ENCODE peak calls at places on chromosome 17, in four cellular contexts. D is cardiac muscle cell, L is tibial nerve, B is right cardiac atrium. C is an unnamed sample.
A peak's percentile ranks its signal among the peaks of the same experiment; 100 is the strongest.

GRCh38 chr17:41985919-41986318 is 19.3 kb downstream of the CNP start:
- DNase-seq in D (no peak), L (no peak), B (no peak), C (no peak)

GRCh38 chr17:19747829-19748806 is at the start of gene ALDH3A1:
- DNase-seq in D (no peak), L (no peak), B (peak; percentile 41), C (no peak)

GRCh38 chr17:71327376-71328059 is 793.3 kb upstream of the SOX9 start:
- DNase-seq in D (no peak), L (no peak), B (no peak), C (no peak)

GRCh38 chr17:50132104-50132794 is 2.3 kb upstream of the SAMD14 start:
- DNase-seq in D (no peak), L (no peak), B (peak; percentile 16), C (no peak)

GRCh38 chr17:45986056-45986455 is 13.0 kb upstream of the STH start:
- DNase-seq in D (no peak), L (no peak), B (no peak), C (no peak)

GRCh38 chr17:2398655-2399571 is 1.9 kb downstream of the MNT start:
- DNase-seq in D (peak; percentile 81), L (peak; percentile 49), B (peak; percentile 81), C (peak; percentile 61)

GRCh38 chr17:19000531-19001011 is 4.0 kb downstream of the FAM83G start:
- DNase-seq in D (no peak), L (no peak), B (peak; percentile 68), C (no peak)

GRCh38 chr17:61834610-61835009 is 28.7 kb downstream of the BRIP1 start:
- DNase-seq in D (no peak), L (no peak), B (no peak), C (no peak)

GRCh38 chr17:8122391-8122922 is 1.4 kb downstream of the HES7 start:
- DNase-seq in D (peak; percentile 18), L (no peak), B (peak; percentile 67), C (no peak)

GRCh38 chr17:17569691-17570090 is 21.8 kb downstream of the PEMT start:
- DNase-seq in D (no peak), L (no peak), B (peak; percentile 74), C (no peak)

GRCh38 chr17:49872776-49873377 is 25.0 kb upstream of the TAC4 start:
- DNase-seq in D (no peak), L (no peak), B (no peak), C (no peak)

GRCh38 chr17:40352779-40353394 is 11.7 kb downstream of the GJD3 start:
- DNase-seq in D (no peak), L (no peak), B (no peak), C (no peak)

GRCh38 chr17:81432873-81433451 is 37.7 kb downstream of the BAHCC1 start:
- DNase-seq in D (no peak), L (no peak), B (no peak), C (no peak)

GRCh38 chr17:59706900-59707181 is 389 bp downstream of the PTRH2 start:
- DNase-seq in D (no peak), L (no peak), B (peak; percentile 46), C (no peak)

GRCh38 chr17:70702683-70703255 is 533.4 kb downstream of the KCNJ2 start:
- DNase-seq in D (no peak), L (no peak), B (no peak), C (no peak)

GRCh38 chr17:19331134-19331533 is 31.4 kb downstream of the B9D1 start:
- DNase-seq in D (no peak), L (no peak), B (no peak), C (no peak)

GRCh38 chr17:50211249-50212120 is 10.1 kb upstream of the COL1A1 start:
- DNase-seq in D (no peak), L (peak; percentile 12), B (no peak), C (no peak)

GRCh38 chr17:60524463-60525346 is 1.3 kb downstream of the APPBP2 start:
- DNase-seq in D (peak; percentile 3), L (no peak), B (no peak), C (no peak)

GRCh38 chr17:62070900-62071299 is 5.8 kb upstream of the MED13 start:
- DNase-seq in D (no peak), L (no peak), B (no peak), C (no peak)

GRCh38 chr17:77828749-77829539 is 129.6 kb upstream of the TNRC6C start:
- DNase-seq in D (no peak), L (no peak), B (no peak), C (no peak)

GRCh38 chr17:4232168-4232813 is 31.5 kb downstream of the ANKFY1 start:
- DNase-seq in D (no peak), L (no peak), B (no peak), C (no peak)

GRCh38 chr17:83199500-83200201 is 120.2 kb downstream of the METRNL start:
- DNase-seq in D (no peak), L (peak; percentile 21), B (peak; percentile 82), C (peak; percentile 49)

DNA sequence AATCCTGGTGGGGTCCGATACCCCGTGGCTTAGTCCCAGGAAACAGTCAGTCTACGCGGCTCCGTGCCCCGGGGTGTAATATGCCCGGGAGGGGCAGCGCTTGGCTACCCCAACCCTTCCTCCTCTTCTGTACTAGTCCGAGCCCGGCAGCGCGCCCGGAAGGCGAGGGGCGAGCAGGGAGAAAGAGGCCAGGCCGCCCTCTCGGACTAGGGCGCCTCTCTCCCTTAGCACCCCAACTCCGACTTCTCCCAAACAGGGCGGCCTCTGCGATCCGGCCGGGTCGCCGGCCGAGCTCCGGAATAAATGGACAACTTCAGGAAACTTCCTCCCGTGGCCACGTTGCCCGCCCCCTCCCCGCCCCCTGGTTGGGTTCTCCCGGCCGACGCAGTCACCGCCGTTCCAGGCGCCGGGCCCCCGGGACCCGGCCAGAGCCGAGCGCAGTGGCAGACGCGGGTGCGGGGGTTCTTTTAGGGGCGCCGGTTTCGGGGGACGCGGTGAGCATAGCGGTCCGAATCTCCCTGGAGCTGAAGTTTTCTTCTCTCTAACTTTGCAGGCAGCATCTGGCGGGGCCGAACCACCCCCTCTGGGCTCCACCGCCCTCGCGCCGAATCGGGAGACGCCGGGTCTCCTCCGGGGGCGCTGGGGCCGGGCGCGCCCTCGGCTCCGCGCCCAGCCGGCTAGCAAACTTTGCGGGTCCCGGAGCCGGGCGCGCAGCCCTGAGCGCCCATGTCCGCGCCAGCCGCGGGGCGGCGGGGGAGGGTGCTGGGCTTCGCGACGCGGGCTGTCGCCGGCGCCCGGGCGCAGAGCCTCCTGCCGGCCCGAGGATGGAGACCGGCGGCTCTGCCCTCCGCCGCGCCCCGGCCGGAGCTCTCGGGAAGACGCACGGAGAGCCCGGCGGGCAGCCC is at the start of gene SDK2:
- DNase-seq in D (peak; percentile 69), L (no peak), B (peak; percentile 73), C (no peak)
- H3K4me3 ChIP-seq in D (peak within 1 kb of the TSS; percentile 80), L (peak within 1 kb of the TSS; percentile 41), B (peak within 1 kb of the TSS; percentile 62), C (peak within 1 kb of the TSS; percentile 62)

GRCh38 chr17:63263053-63263452 is 183.1 kb downstream of the CYB561 start:
- DNase-seq in D (no peak), L (no peak), B (no peak), C (no peak)

GRCh38 chr17:63258785-63259184 is 187.3 kb downstream of the CYB561 start:
- DNase-seq in D (no peak), L (no peak), B (no peak), C (no peak)
- H3K4me3 ChIP-seq in D (no peak overlapping the region), L (no peak overlapping the region), B (no peak overlapping the region), C (no peak overlapping the region)

DNA sequence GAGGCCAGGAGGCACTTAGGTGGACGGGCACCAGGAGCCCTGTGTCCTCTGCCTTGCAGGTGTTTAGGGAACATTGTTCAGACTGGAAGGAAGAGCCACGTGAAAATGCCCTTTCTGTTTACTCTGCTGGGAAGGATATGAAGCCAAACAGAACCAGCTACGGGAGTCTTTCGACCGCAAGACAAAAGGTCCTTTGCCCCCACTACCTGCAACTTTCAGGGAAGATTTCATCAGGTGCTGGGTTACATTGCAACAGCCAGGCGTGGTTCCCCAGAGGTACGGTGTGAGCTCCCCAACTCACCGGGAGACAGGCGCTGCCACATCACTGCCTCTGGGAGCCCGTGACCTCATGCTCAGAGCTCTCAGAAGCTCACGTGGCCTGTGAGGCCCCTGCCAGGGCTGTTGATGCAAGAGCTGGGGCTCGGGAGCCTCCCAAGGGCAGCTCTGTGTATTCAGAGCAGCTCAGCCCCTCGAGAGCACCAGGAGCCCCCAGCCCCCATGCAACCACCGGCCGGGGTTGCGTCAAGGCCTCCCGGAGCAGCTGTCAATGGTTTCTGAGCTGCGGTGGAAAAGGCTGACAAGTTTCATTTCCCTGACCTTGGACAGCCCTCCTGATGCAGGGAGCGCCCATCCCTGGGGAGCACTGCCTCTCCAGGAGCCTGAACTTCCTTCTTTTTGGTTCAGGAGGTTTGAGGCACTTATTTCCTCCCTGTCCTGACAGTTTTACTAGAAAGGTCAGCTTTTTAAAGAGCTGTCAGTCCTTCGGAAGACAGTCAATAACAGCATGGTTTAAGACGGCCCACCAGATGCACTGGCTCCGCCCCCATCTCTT is 42.1 kb downstream of the TBC1D16 start:
- DNase-seq in D (peak; percentile 73), L (peak; percentile 71), B (peak; percentile 93), C (peak; percentile 82)
- H3K4me3 ChIP-seq in D (no peak overlapping the region), L (no peak overlapping the region), B (no peak overlapping the region), C (no peak overlapping the region)

DNA sequence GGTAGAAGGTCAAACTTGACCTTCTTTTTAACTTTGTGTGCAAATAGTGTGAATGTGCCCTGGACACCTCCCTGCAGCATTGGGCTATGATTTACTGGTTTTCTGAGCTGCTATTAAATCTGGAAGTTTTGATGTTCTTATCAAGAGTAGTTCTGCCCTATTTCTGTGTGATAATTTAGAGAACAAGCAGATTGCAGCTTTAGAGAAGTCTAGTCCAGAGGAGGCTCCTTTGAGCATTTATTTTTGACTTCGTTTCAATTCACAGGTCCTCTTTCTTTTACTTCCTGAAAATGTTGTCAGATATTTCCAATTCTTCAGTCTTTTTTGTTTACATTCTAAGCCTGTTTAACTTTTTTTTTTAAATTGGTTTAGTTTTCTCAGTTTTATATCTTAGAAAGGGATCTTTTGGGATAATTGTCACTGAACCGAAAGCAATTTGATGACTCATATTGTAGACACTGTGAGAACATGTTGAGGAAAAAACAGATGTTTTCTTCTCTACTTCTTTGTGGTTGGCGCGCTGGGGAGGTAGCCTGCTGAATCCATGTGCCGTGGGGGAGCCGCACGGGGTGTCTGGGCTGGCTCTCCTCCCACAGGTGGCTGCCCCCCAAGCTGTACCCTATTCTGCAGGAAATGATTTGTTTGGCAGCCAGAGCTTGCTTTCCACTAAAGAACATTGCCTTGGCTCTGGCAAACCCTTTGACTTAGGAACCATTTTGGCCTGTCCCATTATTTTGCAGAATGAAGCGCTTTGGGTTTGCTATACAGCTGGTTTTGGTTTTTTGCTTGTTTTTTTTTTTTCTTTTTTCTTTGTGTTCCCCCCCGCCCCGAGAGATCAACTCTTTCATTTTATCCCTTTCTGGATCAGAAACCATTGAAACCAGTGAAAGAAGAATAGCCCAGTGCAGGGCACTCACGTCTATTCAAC is 53.4 kb downstream of the MFSD11 start:
- DNase-seq in D (no peak), L (no peak), B (peak; percentile 62), C (no peak)
- H3K4me3 ChIP-seq in D (no peak overlapping the region), L (no peak overlapping the region), B (no peak overlapping the region), C (no peak overlapping the region)

GRCh38 chr17:27559996-27560481 is 70.9 kb upstream of the LGALS9 start:
- DNase-seq in D (peak; percentile 69), L (peak; percentile 19), B (peak; percentile 89), C (peak; percentile 83)
- H3K4me3 ChIP-seq in D (no peak overlapping the region), L (peak overlapping the region; percentile 16), B (peak overlapping the region; percentile 6), C (peak overlapping the region; percentile 48)

C was measured in heart left ventricle.